ENCODE peak calls at places on chromosomes 3 and 15, in six cellular contexts. P, O, W, J, M and Z are unnamed samples.

GRCh38 chr3:73520931-73521461 is 103.7 kb downstream of the PDZRN3 start:
- DNase-seq in P (no peak), O (no peak), W (no peak), J (peak; percentile 66), M (no peak), Z (no peak)

GRCh38 chr15:84863480-84864428 is 20.7 kb upstream of the SLC28A1 start:
- DNase-seq in P (no peak), O (no peak), W (no peak), J (peak; percentile 24), M (no peak), Z (no peak)

GRCh38 chr3:101973163-101973505 is 123.8 kb downstream of the NFKBIZ start:
- DNase-seq in P (no peak), O (no peak), W (no peak), J (no peak), M (no peak), Z (no peak)

GRCh38 chr3:56790016-56790950 is 11.5 kb downstream of the ARHGEF3 start:
- DNase-seq in P (no peak), O (no peak), W (no peak), J (no peak), M (no peak), Z (no peak)

GRCh38 chr3:54185740-54186139 is 63.4 kb downstream of the CACNA2D3 start:
- DNase-seq in P (no peak), O (no peak), W (no peak), J (no peak), M (no peak), Z (no peak)

GRCh38 chr3:52483577-52484495 is 11.3 kb upstream of the STAB1 start:
- DNase-seq in P (no peak), O (no peak), W (no peak), J (peak; percentile 84), M (peak; percentile 83), Z (no peak)

GRCh38 chr15:73564255-73564654 is 68.9 kb downstream of the NPTN start:
- DNase-seq in P (no peak), O (no peak), W (peak; percentile 57), J (peak; percentile 22), M (peak; percentile 55), Z (no peak)

GRCh38 chr15:82999905-83000671 is 11.4 kb downstream of the C15orf40 start:
- DNase-seq in P (no peak), O (peak; percentile 12), W (peak; percentile 37), J (peak; percentile 75), M (peak; percentile 63), Z (peak; percentile 79)

GRCh38 chr3:30775070-30775469 is 119.4 kb downstream of the GADL1 start:
- DNase-seq in P (no peak), O (no peak), W (no peak), J (no peak), M (no peak), Z (no peak)

GRCh38 chr15:48333553-48333952 is 2.3 kb downstream of the DUT start:
- DNase-seq in P (no peak), O (no peak), W (no peak), J (no peak), M (no peak), Z (no peak)

GRCh38 chr3:98787181-98787580 is 24.0 kb downstream of the ST3GAL6 start:
- DNase-seq in P (no peak), O (no peak), W (no peak), J (no peak), M (no peak), Z (no peak)

GRCh38 chr15:65303687-65304392 is 637 bp upstream of the RNU5B-1 start:
- DNase-seq in P (peak; percentile 64), O (peak; percentile 48), W (no peak), J (peak; percentile 68), M (peak; percentile 66), Z (no peak)

GRCh38 chr3:131775660-131776059 is 259.2 kb downstream of the CPNE4 start:
- DNase-seq in P (no peak), O (no peak), W (no peak), J (no peak), M (no peak), Z (no peak)

GRCh38 chr3:61861410-61861809 is 300.0 kb downstream of the PTPRG start:
- DNase-seq in P (no peak), O (no peak), W (no peak), J (no peak), M (no peak), Z (no peak)

GRCh38 chr3:157872902-157873301 is 233.3 kb downstream of the SHOX2 start:
- DNase-seq in P (no peak), O (no peak), W (no peak), J (no peak), M (no peak), Z (no peak)

GRCh38 chr3:113157408-113157980 is 53.9 kb upstream of the BOC start:
- DNase-seq in P (no peak), O (no peak), W (no peak), J (no peak), M (no peak), Z (no peak)

GRCh38 chr15:82891025-82891390 is 61.5 kb downstream of the HOMER2 start:
- DNase-seq in P (no peak), O (no peak), W (no peak), J (no peak), M (no peak), Z (no peak)

GRCh38 chr15:88061452-88061851 is 195.1 kb downstream of the NTRK3 start:
- DNase-seq in P (no peak), O (no peak), W (no peak), J (no peak), M (no peak), Z (no peak)

GRCh38 chr3:115072265-115073008 is 74.7 kb downstream of the ZBTB20 start:
- DNase-seq in P (no peak), O (no peak), W (no peak), J (peak; percentile 26), M (peak; percentile 56), Z (no peak)

GRCh38 chr3:186044973-186045372 is 63.9 kb downstream of the ETV5 start:
- DNase-seq in P (no peak), O (peak; percentile 80), W (no peak), J (peak; percentile 32), M (no peak), Z (no peak)

GRCh38 chr3:37852771-37853170 is 8.9 kb upstream of the CTDSPL start:
- DNase-seq in P (no peak), O (no peak), W (no peak), J (no peak), M (no peak), Z (no peak)

GRCh38 chr3:178137206-178137605 is 399.0 kb upstream of the KCNMB2 start:
- DNase-seq in P (no peak), O (no peak), W (no peak), J (no peak), M (no peak), Z (no peak)

GRCh38 chr3:46849098-46849631 is 14.1 kb downstream of the MYL3 start:
- DNase-seq in P (no peak), O (no peak), W (no peak), J (no peak), M (no peak), Z (no peak)

GRCh38 chr15:62035256-62035908 is 24.9 kb downstream of the VPS13C start:
- DNase-seq in P (no peak), O (no peak), W (no peak), J (peak; percentile 55), M (peak; percentile 56), Z (no peak)

GRCh38 chr3:142863010-142863787 is 25.7 kb downstream of the PCOLCE2 start:
- DNase-seq in P (peak; percentile 44), O (no peak), W (no peak), J (no peak), M (peak; percentile 93), Z (no peak)
- H3K9ac ChIP-seq in P (no peak overlapping the region), O (no peak overlapping the region), W (no peak overlapping the region), J (no peak overlapping the region), M (no peak overlapping the region), Z (no peak overlapping the region)

GRCh38 chr3:124158174-124158812 is 166.4 kb upstream of the ROPN1 start:
- DNase-seq in P (peak; percentile 79), O (no peak), W (no peak), J (no peak), M (no peak), Z (no peak)
- H3K4me2 ChIP-seq in P (peak overlapping the region; percentile 25), O (no peak overlapping the region), W (no peak overlapping the region), J (no peak overlapping the region), M (no peak overlapping the region), Z (no peak overlapping the region)

DNA sequence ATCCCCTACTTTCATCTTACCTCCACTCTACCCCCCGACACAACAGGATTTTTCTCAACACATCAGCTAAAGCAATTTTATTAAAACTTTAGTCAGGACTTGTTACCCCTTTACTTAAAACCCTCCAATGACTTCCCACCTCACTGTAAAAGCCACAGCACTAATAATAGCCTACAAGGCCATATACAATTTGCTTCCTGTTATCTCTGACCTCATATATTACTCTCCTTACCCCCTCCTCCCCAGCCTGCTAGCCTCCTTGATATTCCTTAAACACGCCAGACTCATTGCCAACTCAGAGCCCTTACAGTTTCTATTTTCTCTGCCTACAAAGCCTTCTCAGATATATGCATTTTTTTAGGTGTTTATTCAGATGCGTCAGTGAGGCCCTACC is 54.4 kb downstream of the DCUN1D1 start:
- DNase-seq in P (no peak), O (no peak), W (no peak), J (no peak), M (no peak), Z (no peak)
- H3K4me1 ChIP-seq in P (no peaks in the 10 kb centered on the region), O (no peaks in the 10 kb centered on the region), W (no peaks in the 10 kb centered on the region), J (no peaks in the 10 kb centered on the region), M (peaks cover 7% of the 10 kb centered on the region), Z (peaks cover 22% of the 10 kb centered on the region)

DNA sequence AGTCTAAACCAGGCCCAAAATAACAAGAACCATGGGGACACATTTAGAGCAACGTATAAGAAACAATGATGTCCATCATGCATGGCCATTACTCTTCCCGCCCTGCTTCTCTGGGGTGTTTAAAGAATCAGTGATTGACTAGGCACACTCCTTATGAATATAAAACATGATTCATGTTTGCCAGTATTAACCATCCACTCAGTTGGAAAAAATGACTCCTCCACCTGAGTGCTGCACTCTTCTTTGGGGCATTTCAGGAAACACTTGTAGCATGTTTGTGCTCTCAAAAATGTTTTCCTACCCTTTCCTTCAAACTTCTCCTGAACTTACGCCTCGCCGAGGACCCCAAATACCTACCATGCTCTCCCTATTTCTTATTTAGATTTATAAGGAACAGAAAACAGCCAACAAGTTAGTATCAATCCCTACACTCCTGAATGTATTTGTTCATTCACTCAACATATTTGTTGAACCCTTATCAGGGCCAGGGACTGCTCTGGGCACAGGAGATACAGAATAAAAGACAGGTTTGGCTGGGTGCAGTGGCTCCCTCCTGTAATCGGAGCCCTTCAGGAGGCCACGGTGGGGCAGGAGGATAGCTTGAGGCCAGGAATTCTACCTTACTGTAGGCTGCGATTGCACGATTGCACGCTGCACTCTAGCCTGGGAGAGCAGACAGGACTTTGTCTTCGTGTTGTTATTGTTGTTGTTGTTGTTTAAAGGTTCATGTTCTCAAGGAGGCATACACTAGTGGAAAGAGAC is 137.0 kb downstream of the TMCO5A start:
- DNase-seq in P (no peak), O (no peak), W (no peak), J (no peak), M (no peak), Z (no peak)
- H3K9ac ChIP-seq in P (no peak overlapping the region), O (no peak overlapping the region), W (no peak overlapping the region), J (no peak overlapping the region), M (no peak overlapping the region), Z (peak overlapping the region; percentile 94)